ENCODE peak calls at places on chromosomes 13 and 19, in ten cellular contexts. One of them, this sample, is unnamed.

GRCh38 chr19:11479470-11480080 is 1.3 kb downstream of the ELAVL3 start:
- DNase-seq in psoas muscle: peak; percentile 65
- DNase-seq in IMR-90: no peak
- DNase-seq in lower lobe of right lung: no peak
- DNase-seq in pancreas: no peak
- DNase-seq in heart left ventricle: no peak
- DNase-seq in ovary: no peak
- DNase-seq in neural crest cell: peak; percentile 76
- DNase-seq in cardiac fibroblast: no peak
- DNase-seq in PC-9: no peak
- DNase-seq in this sample: no peak

GRCh38 chr13:41465215-41465907 is 8.0 kb downstream of the RGCC start:
- DNase-seq in heart left ventricle: peak; percentile 67
- DNase-seq in ovary: no peak
- DNase-seq in PC-9: no peak
- DNase-seq in lower lobe of right lung: peak; percentile 71
- DNase-seq in neural crest cell: no peak
- DNase-seq in cardiac fibroblast: peak; percentile 91
- DNase-seq in IMR-90: peak; percentile 94
- DNase-seq in pancreas: no peak
- DNase-seq in psoas muscle: peak; percentile 72
- DNase-seq in this sample: no peak

GRCh38 chr13:35767256-35767981 is 290.9 kb upstream of the MAB21L1 start:
- DNase-seq in heart left ventricle: no peak
- DNase-seq in psoas muscle: no peak
- DNase-seq in neural crest cell: no peak
- DNase-seq in PC-9: no peak
- DNase-seq in pancreas: no peak
- DNase-seq in IMR-90: no peak
- DNase-seq in cardiac fibroblast: no peak
- DNase-seq in lower lobe of right lung: no peak
- DNase-seq in ovary: no peak
- DNase-seq in this sample: no peak

GRCh38 chr19:41844601-41845000 is at the start of gene LYPD4:
- DNase-seq in neural crest cell: no peak
- DNase-seq in psoas muscle: no peak
- DNase-seq in pancreas: no peak
- DNase-seq in lower lobe of right lung: no peak
- DNase-seq in IMR-90: no peak
- DNase-seq in heart left ventricle: no peak
- DNase-seq in cardiac fibroblast: no peak
- DNase-seq in PC-9: no peak
- DNase-seq in ovary: no peak
- DNase-seq in this sample: no peak

GRCh38 chr19:50328257-50329145 is 676 bp downstream of the KCNC3 start:
- DNase-seq in cardiac fibroblast: peak; percentile 7
- DNase-seq in psoas muscle: no peak
- DNase-seq in PC-9: no peak
- DNase-seq in heart left ventricle: no peak
- DNase-seq in neural crest cell: no peak
- DNase-seq in IMR-90: no peak
- DNase-seq in lower lobe of right lung: peak; percentile 72
- DNase-seq in pancreas: peak; percentile 25
- DNase-seq in ovary: no peak
- DNase-seq in this sample: no peak

GRCh38 chr13:105346141-105346766 is 1189.2 kb downstream of the EFNB2 start:
- DNase-seq in pancreas: no peak
- DNase-seq in ovary: no peak
- DNase-seq in IMR-90: peak; percentile 90
- DNase-seq in lower lobe of right lung: no peak
- DNase-seq in heart left ventricle: no peak
- DNase-seq in psoas muscle: no peak
- DNase-seq in neural crest cell: no peak
- DNase-seq in cardiac fibroblast: peak; percentile 80
- DNase-seq in PC-9: peak; percentile 23
- DNase-seq in this sample: no peak

GRCh38 chr19:48506138-48506733 is 5.4 kb downstream of the LMTK3 start:
- DNase-seq in lower lobe of right lung: no peak
- DNase-seq in psoas muscle: no peak
- DNase-seq in pancreas: no peak
- DNase-seq in IMR-90: peak; percentile 47
- DNase-seq in heart left ventricle: no peak
- DNase-seq in cardiac fibroblast: peak; percentile 71
- DNase-seq in ovary: no peak
- DNase-seq in PC-9: no peak
- DNase-seq in neural crest cell: no peak
- DNase-seq in this sample: no peak

GRCh38 chr13:69579351-69579750 is 528.3 kb upstream of the ATXN8OS start:
- DNase-seq in IMR-90: no peak
- DNase-seq in pancreas: no peak
- DNase-seq in cardiac fibroblast: no peak
- DNase-seq in heart left ventricle: no peak
- DNase-seq in psoas muscle: no peak
- DNase-seq in ovary: no peak
- DNase-seq in neural crest cell: no peak
- DNase-seq in PC-9: no peak
- DNase-seq in lower lobe of right lung: no peak
- DNase-seq in this sample: no peak

GRCh38 chr13:42628666-42629065 is 54.7 kb downstream of the TNFSF11 start:
- DNase-seq in cardiac fibroblast: no peak
- DNase-seq in psoas muscle: no peak
- DNase-seq in heart left ventricle: no peak
- DNase-seq in lower lobe of right lung: no peak
- DNase-seq in ovary: no peak
- DNase-seq in pancreas: no peak
- DNase-seq in PC-9: no peak
- DNase-seq in neural crest cell: no peak
- DNase-seq in IMR-90: no peak
- DNase-seq in this sample: no peak

GRCh38 chr19:23075031-23075733 is 41.6 kb upstream of the ZNF730 start:
- DNase-seq in neural crest cell: peak; percentile 76
- DNase-seq in psoas muscle: peak; percentile 62
- DNase-seq in lower lobe of right lung: peak; percentile 51
- DNase-seq in cardiac fibroblast: peak; percentile 73
- DNase-seq in pancreas: peak; percentile 43
- DNase-seq in heart left ventricle: peak; percentile 67
- DNase-seq in ovary: peak; percentile 72
- DNase-seq in PC-9: peak; percentile 61
- DNase-seq in IMR-90: peak; percentile 72
- DNase-seq in this sample: peak; percentile 76

GRCh38 chr19:38653028-38653571 is 5.7 kb downstream of the ACTN4 start:
- DNase-seq in lower lobe of right lung: no peak
- DNase-seq in neural crest cell: no peak
- DNase-seq in psoas muscle: no peak
- DNase-seq in pancreas: no peak
- DNase-seq in PC-9: no peak
- DNase-seq in cardiac fibroblast: peak; percentile 66
- DNase-seq in heart left ventricle: no peak
- DNase-seq in ovary: peak; percentile 66
- DNase-seq in IMR-90: peak; percentile 51
- DNase-seq in this sample: no peak

GRCh38 chr19:52703917-52704316 is 30.9 kb downstream of the ZNF611 start:
- DNase-seq in IMR-90: no peak
- DNase-seq in lower lobe of right lung: no peak
- DNase-seq in PC-9: no peak
- DNase-seq in pancreas: no peak
- DNase-seq in neural crest cell: no peak
- DNase-seq in heart left ventricle: no peak
- DNase-seq in ovary: no peak
- DNase-seq in psoas muscle: no peak
- DNase-seq in cardiac fibroblast: no peak
- DNase-seq in this sample: no peak

GRCh38 chr19:1745589-1746031 is 7.7 kb upstream of the ONECUT3 start:
- DNase-seq in pancreas: no peak
- DNase-seq in lower lobe of right lung: no peak
- DNase-seq in PC-9: no peak
- DNase-seq in neural crest cell: no peak
- DNase-seq in psoas muscle: no peak
- DNase-seq in heart left ventricle: no peak
- DNase-seq in ovary: no peak
- DNase-seq in IMR-90: no peak
- DNase-seq in cardiac fibroblast: no peak
- DNase-seq in this sample: no peak

GRCh38 chr13:51560336-51560735 is 23.9 kb upstream of the WDFY2 start:
- DNase-seq in pancreas: no peak
- DNase-seq in IMR-90: no peak
- DNase-seq in heart left ventricle: no peak
- DNase-seq in lower lobe of right lung: no peak
- DNase-seq in cardiac fibroblast: no peak
- DNase-seq in ovary: no peak
- DNase-seq in PC-9: no peak
- DNase-seq in neural crest cell: no peak
- DNase-seq in psoas muscle: no peak
- DNase-seq in this sample: no peak

GRCh38 chr13:46071590-46072249 is 19.2 kb upstream of the ZC3H13 start:
- DNase-seq in neural crest cell: no peak
- DNase-seq in lower lobe of right lung: no peak
- DNase-seq in pancreas: no peak
- DNase-seq in cardiac fibroblast: no peak
- DNase-seq in ovary: no peak
- DNase-seq in IMR-90: no peak
- DNase-seq in psoas muscle: no peak
- DNase-seq in heart left ventricle: no peak
- DNase-seq in PC-9: no peak
- DNase-seq in this sample: peak; percentile 7
- TF ChIP-seq CTCF in neural crest cell: no peak
- TF ChIP-seq CTCF in lower lobe of right lung: no peak
- TF ChIP-seq CTCF in pancreas: no peak
- TF ChIP-seq CTCF in cardiac fibroblast: no peak
- TF ChIP-seq CTCF in ovary: no peak
- TF ChIP-seq CTCF in IMR-90: no peak
- TF ChIP-seq CTCF in psoas muscle: no peak
- TF ChIP-seq CTCF in heart left ventricle: no peak
- TF ChIP-seq CTCF in PC-9: no peak
- TF ChIP-seq CTCF in this sample: no peak

DNA sequence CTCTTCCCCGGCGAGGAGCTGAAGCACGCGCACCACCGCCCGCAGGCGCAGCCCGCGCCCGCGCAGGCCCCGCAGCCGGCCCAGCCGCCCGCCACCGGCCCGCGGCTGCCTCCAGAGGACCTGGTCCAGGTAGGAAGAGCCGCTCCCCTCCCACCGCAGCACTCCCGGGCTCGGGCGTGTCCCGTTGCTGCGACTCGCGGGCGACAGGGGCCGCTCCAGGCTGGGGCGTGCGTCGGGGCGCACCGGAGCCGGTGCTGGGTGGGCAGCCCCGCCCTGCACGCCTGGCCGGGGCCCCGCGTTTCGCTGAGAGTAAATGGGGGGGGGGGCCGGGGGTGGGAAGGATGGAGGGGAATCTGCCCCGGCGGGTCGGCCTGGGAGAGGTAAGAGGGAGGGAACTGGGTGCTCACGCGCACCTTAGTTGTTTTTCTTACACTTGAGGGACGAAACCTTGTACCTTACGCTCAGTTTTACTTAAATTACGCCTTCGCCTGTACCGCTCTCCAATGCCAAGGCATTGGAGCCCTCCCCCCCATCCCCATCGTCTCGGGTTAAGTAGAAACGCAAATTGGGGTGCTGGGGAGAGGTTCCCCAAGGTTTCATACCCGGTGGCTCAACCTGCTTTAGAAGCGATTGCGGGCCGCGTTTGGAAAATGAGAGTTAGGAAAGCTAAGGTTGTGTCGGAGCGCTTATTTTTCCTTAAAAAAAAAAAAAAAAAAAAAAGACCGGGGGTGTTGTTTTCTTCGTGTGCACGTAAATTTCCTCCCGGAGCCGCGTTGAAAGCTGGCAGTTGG is 850 bp downstream of the KLF5 start:
- DNase-seq in ovary: peak; percentile 48
- DNase-seq in PC-9: peak; percentile 73
- DNase-seq in lower lobe of right lung: peak; percentile 86
- DNase-seq in cardiac fibroblast: peak; percentile 23
- DNase-seq in psoas muscle: peak; percentile 85
- DNase-seq in heart left ventricle: peak; percentile 40
- DNase-seq in pancreas: peak; percentile 86
- DNase-seq in IMR-90: peak; percentile 10
- DNase-seq in neural crest cell: peak; percentile 31
- DNase-seq in this sample: peak; percentile 57
- TF ChIP-seq CTCF in ovary: peak; percentile 4
- TF ChIP-seq CTCF in PC-9: no peak
- TF ChIP-seq CTCF in lower lobe of right lung: peak; percentile 15
- TF ChIP-seq CTCF in cardiac fibroblast: no peak
- TF ChIP-seq CTCF in psoas muscle: peak; percentile 22
- TF ChIP-seq CTCF in heart left ventricle: peak; percentile 16
- TF ChIP-seq CTCF in pancreas: no peak
- TF ChIP-seq CTCF in IMR-90: peak; percentile 28
- TF ChIP-seq CTCF in neural crest cell: no peak
- TF ChIP-seq CTCF in this sample: no peak

DNA sequence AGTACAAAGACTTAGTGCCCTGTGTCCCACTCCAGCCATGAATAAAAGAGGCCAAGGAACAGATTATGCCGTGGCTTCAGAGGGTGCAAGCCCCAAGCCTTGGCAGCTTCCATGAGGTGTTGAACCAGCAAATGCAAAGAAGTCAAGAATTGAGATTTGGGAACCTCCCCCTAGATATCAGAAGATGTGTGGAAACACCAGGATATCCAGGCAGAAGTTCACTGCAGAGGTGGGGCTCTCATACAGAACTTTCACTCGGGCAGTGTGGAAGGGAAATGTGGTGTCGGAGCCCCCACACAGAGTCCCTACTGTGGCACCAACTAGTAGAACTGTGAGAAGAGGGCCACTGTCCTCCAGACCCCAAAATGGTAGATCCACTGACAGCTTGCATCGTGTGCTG is 2421.4 kb downstream of the PCDH9 start:
- DNase-seq in cardiac fibroblast: no peak
- DNase-seq in ovary: no peak
- DNase-seq in PC-9: no peak
- DNase-seq in heart left ventricle: no peak
- DNase-seq in lower lobe of right lung: no peak
- DNase-seq in pancreas: no peak
- DNase-seq in psoas muscle: no peak
- DNase-seq in IMR-90: no peak
- DNase-seq in neural crest cell: no peak
- DNase-seq in this sample: no peak
- TF ChIP-seq CTCF in cardiac fibroblast: no peak
- TF ChIP-seq CTCF in ovary: no peak
- TF ChIP-seq CTCF in PC-9: no peak
- TF ChIP-seq CTCF in heart left ventricle: no peak
- TF ChIP-seq CTCF in lower lobe of right lung: no peak
- TF ChIP-seq CTCF in pancreas: no peak
- TF ChIP-seq CTCF in psoas muscle: no peak
- TF ChIP-seq CTCF in IMR-90: no peak
- TF ChIP-seq CTCF in neural crest cell: no peak
- TF ChIP-seq CTCF in this sample: no peak

DNA sequence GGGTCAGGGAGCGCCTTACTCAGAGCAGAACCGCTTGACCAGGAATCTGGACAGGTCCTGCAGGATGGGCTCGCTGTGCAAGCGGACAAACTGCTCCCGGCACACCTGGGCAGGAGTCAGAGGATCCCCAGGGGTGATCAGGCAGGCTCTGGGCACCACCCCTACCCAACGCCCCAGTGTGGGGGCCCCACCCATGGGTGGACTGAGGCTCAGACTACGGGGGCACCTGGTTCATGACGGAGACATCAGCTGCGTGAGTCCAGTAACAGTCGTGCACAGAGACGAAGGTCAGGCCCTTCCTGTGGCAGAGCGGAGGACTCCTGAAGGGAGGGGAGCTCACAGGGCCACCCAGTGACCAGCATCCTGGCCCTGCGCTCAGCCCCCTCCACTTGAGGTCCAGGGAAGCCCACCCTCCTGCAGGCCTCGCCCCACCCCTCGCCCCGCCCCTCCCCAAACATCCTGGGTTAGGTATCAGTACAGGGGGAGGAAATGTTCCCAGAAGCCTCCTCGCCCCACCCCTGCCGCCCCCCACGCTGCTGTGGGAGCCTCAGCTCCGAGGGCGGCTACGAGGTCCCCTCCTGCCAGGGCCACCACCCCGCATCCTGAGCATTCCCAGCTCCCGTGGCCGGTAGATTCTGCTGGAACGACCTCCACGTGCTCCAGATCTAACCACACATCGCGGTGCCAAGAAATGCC is 15.6 kb downstream of the POLRMT start:
- DNase-seq in psoas muscle: no peak
- DNase-seq in IMR-90: no peak
- DNase-seq in lower lobe of right lung: no peak
- DNase-seq in heart left ventricle: no peak
- DNase-seq in neural crest cell: no peak
- DNase-seq in ovary: no peak
- DNase-seq in pancreas: no peak
- DNase-seq in cardiac fibroblast: no peak
- DNase-seq in PC-9: no peak
- DNase-seq in this sample: no peak
- TF ChIP-seq CTCF in psoas muscle: no peak
- TF ChIP-seq CTCF in IMR-90: no peak
- TF ChIP-seq CTCF in lower lobe of right lung: no peak
- TF ChIP-seq CTCF in heart left ventricle: no peak
- TF ChIP-seq CTCF in neural crest cell: no peak
- TF ChIP-seq CTCF in ovary: no peak
- TF ChIP-seq CTCF in pancreas: no peak
- TF ChIP-seq CTCF in cardiac fibroblast: no peak
- TF ChIP-seq CTCF in PC-9: no peak
- TF ChIP-seq CTCF in this sample: no peak